ENCODE peak calls at places on chromosomes 11 and 22, in four cellular contexts. S is IMR-90, R is neuronal stem cell, V is H1. Q is an unnamed sample. For H3K36me3, the result is how much of the 10 kb centered on the place peaks cover.

GRCh38 chr11:103798029-103798428 is 238.4 kb upstream of the DDI1 start:
- DNase-seq in S (peak), R (no peak), V (no peak), Q (no peak)

GRCh38 chr22:19693981-19694670 is 20.2 kb upstream of the SEPTIN5 start:
- DNase-seq in R (no peak), V (no peak), S (no peak), Q (no peak)

GRCh38 chr11:34810107-34810562 is 106.0 kb downstream of the APIP start:
- DNase-seq in V (no peak), S (no peak), R (no peak), Q (no peak)

GRCh38 chr22:46083383-46084350 is 66.7 kb upstream of the PPARA start:
- DNase-seq in R (no peak), S (no peak), V (no peak), Q (no peak)

GRCh38 chr11:94219771-94220170 is 84.6 kb upstream of the IZUMO1R start:
- DNase-seq in V (no peak), S (no peak), R (no peak), Q (peak)

GRCh38 chr11:108732395-108732794 is 67.5 kb downstream of the DDX10 start:
- DNase-seq in S (no peak), V (no peak), R (no peak), Q (no peak)

GRCh38 chr22:38724176-38724575 is 18.4 kb downstream of the GTPBP1 start:
- DNase-seq in V (no peak), R (no peak), S (no peak), Q (no peak)

GRCh38 chr11:75845324-75845723 is 30.3 kb downstream of the UVRAG start:
- DNase-seq in R (no peak), S (no peak), V (no peak), Q (no peak)

GRCh38 chr11:798093-798713 is at the start of gene SLC25A22:
- DNase-seq in V (peak), S (peak), R (peak), Q (peak)

GRCh38 chr11:46504817-46505613 is 88.8 kb downstream of the AMBRA1 start:
- DNase-seq in S (peak), V (no peak), R (no peak), Q (no peak)

GRCh38 chr11:119729581-119730346 is 764 bp upstream of the NECTIN1 start:
- DNase-seq in R (peak), V (peak), S (peak), Q (peak)

GRCh38 chr11:13745165-13745564 is 76.7 kb downstream of the FAR1 start:
- DNase-seq in R (no peak), S (peak), V (no peak), Q (no peak)

GRCh38 chr11:93005239-93005638 is 35.8 kb downstream of the MTNR1B start:
- DNase-seq in R (no peak), V (no peak), S (peak), Q (no peak)

GRCh38 chr11:13668957-13669521 is 571 bp downstream of the FAR1 start:
- DNase-seq in R (peak), S (peak), V (peak), Q (peak)

GRCh38 chr11:69058501-69059270 is 10.0 kb downstream of the TPCN2 start:
- DNase-seq in R (no peak), V (no peak), S (no peak), Q (no peak)

GRCh38 chr22:50676661-50677492 is 4.3 kb downstream of the SHANK3 start:
- DNase-seq in R (no peak), V (no peak), S (no peak), Q (no peak)

GRCh38 chr22:27632451-27633295 is 168.9 kb downstream of the MN1 start:
- DNase-seq in S (no peak), V (no peak), R (no peak), Q (no peak)

GRCh38 chr11:1706634-1707400 is 9.8 kb downstream of the KRTAP5-6 start:
- DNase-seq in V (no peak), R (no peak), S (no peak), Q (no peak)

GRCh38 chr11:1564535-1565172 is 7.4 kb downstream of the DUSP8 start:
- DNase-seq in V (peak), S (peak), R (peak), Q (peak)

GRCh38 chr11:10764412-10764811 is 13.4 kb downstream of the CTR9 start:
- DNase-seq in S (no peak), R (no peak), V (no peak), Q (no peak)

GRCh38 chr11:10761085-10761698 is 10.1 kb downstream of the CTR9 start:
- DNase-seq in V (no peak), R (no peak), S (no peak), Q (no peak)

GRCh38 chr11:10763766-10764165 is 12.7 kb downstream of the CTR9 start:
- DNase-seq in V (no peak), S (no peak), R (no peak), Q (no peak)

GRCh38 chr11:10762913-10763421 is 11.9 kb downstream of the CTR9 start:
- DNase-seq in S (no peak), R (no peak), V (no peak), Q (no peak)

DNA sequence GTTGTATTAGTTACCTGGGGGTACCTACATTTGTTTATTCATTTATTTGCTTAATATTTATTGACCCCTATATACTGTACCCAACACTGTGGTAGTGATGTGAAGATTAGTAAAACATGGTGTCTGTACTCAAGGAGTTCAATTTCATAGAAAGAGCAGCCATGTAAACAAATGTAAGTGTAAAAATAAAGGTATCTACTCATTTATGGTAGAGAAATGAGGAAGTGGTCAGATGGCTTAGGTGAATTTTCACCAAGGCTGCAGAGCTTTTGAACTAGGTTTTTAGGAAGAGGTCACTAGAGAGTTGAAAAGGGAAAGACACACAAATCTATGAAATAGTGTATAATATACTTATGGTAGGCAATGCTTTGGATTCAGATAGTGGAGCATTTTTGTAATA is 11.1 kb downstream of the CTR9 start:
- DNase-seq in R (no peak), V (no peak), S (no peak), Q (no peak)
- H3K36me3 ChIP-seq in R (under half), V (under half), S (under half), Q (under half)

GRCh38 chr22:17368144-17368726 is 1.0 kb upstream of the CECR2 start:
- DNase-seq in V (no peak), S (no peak), R (no peak), Q (no peak)
- H2BK5ac ChIP-seq in V (peak), S (no peak), R (peak), Q (no peak)

GRCh38 chr11:113701491-113701890 is 4.6 kb downstream of the TMPRSS5 start:
- DNase-seq in V (no peak), S (no peak), R (no peak), Q (no peak)

GRCh38 chr11:113697798-113698407 is 8.2 kb downstream of the TMPRSS5 start:
- DNase-seq in V (no peak), S (no peak), R (no peak), Q (no peak)

GRCh38 chr11:113695207-113695606 is 10.9 kb downstream of the TMPRSS5 start:
- DNase-seq in V (no peak), R (no peak), S (no peak), Q (no peak)

GRCh38 chr11:113697075-113697474 is 9.0 kb downstream of the TMPRSS5 start:
- DNase-seq in S (no peak), R (no peak), V (no peak), Q (no peak)

GRCh38 chr11:113698515-113698914 is 7.6 kb downstream of the TMPRSS5 start:
- DNase-seq in R (no peak), V (no peak), S (no peak), Q (no peak)
- H3K23ac ChIP-seq in R (peak), V (no peak), S (no peak), Q (no peak)

GRCh38 chr22:23199159-23199558 is 18.9 kb downstream of the BCR start:
- DNase-seq in S (peak), V (no peak), R (no peak), Q (peak)

GRCh38 chr22:23193420-23193819 is 13.1 kb downstream of the BCR start:
- DNase-seq in S (no peak), V (no peak), R (no peak), Q (no peak)

GRCh38 chr22:23197836-23198235 is 17.5 kb downstream of the BCR start:
- DNase-seq in R (no peak), S (no peak), V (no peak), Q (no peak)

GRCh38 chr22:23193882-23194281 is 13.6 kb downstream of the BCR start:
- DNase-seq in S (peak), V (no peak), R (no peak), Q (no peak)

DNA sequence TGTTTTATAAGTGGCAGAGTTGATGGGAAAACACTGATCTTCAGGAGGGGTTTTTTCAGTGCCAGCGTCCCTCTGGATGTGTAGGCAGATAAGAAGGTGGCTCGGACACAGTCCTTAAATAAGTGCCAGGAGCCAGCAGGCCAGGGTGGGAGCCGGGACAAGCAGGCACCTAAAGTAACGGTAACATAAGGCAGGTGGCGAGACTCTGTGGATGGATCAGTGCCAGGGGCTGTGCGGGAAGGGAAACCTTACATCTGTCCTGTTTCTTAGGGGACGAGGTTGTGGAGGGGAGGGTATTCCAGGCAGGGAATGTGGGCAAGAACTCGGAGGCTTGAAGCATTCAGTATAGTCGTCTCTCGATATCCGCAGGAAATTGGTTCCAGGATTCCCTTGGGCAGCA is 15.9 kb downstream of the BCR start:
- DNase-seq in R (no peak), S (no peak), V (no peak), Q (no peak)
- H3K36me3 ChIP-seq in R (half or more), S (under half), V (under half), Q (under half)

GRCh38 chr22:41563051-41563711 is 2.4 kb downstream of the CSDC2 start:
- DNase-seq in V (no peak), R (no peak), S (peak), Q (peak)
- H2BK5ac ChIP-seq in V (no peak), R (no peak), S (peak), Q (no peak)

Q was measured in mesendoderm.